ENCODE peak calls at places on chromosomes 1 and 21, in nine cellular contexts. One of them, this sample, is unnamed.
A peak's percentile ranks its signal among the peaks of the same experiment; 100 is the strongest.

GRCh38 chr1:13945856-13946255 is 245.9 kb downstream of the PRDM2 start:
- DNase-seq in NCI-H226: no peak
- DNase-seq in anterior cingulate cortex: no peak
- DNase-seq in endodermal cell: no peak
- DNase-seq in ascending aorta: no peak
- DNase-seq in A549: no peak
- DNase-seq in mammary epithelial cell: no peak
- DNase-seq in hypothalamus: no peak
- DNase-seq in naive thymus-derived CD8-positive, alpha-beta T cell: no peak
- DNase-seq in this sample: no peak

GRCh38 chr1:245860681-245861552 is 646.2 kb downstream of the SMYD3 start:
- DNase-seq in mammary epithelial cell: no peak
- DNase-seq in endodermal cell: no peak
- DNase-seq in naive thymus-derived CD8-positive, alpha-beta T cell: no peak
- DNase-seq in hypothalamus: no peak
- DNase-seq in NCI-H226: peak; percentile 28
- DNase-seq in anterior cingulate cortex: no peak
- DNase-seq in ascending aorta: no peak
- DNase-seq in A549: no peak
- DNase-seq in this sample: no peak

GRCh38 chr1:206685749-206686485 is 1.2 kb downstream of the MAPKAPK2 start:
- DNase-seq in mammary epithelial cell: peak; percentile 78
- DNase-seq in anterior cingulate cortex: peak; percentile 28
- DNase-seq in naive thymus-derived CD8-positive, alpha-beta T cell: peak; percentile 53
- DNase-seq in endodermal cell: peak; percentile 83
- DNase-seq in hypothalamus: peak; percentile 10
- DNase-seq in A549: peak; percentile 38
- DNase-seq in NCI-H226: peak; percentile 64
- DNase-seq in ascending aorta: peak; percentile 23
- DNase-seq in this sample: peak; percentile 70

GRCh38 chr21:45555557-45556301 is 13.5 kb upstream of the SLC19A1 start:
- DNase-seq in hypothalamus: no peak
- DNase-seq in ascending aorta: no peak
- DNase-seq in A549: peak; percentile 91
- DNase-seq in naive thymus-derived CD8-positive, alpha-beta T cell: peak; percentile 55
- DNase-seq in endodermal cell: peak; percentile 96
- DNase-seq in NCI-H226: peak; percentile 40
- DNase-seq in mammary epithelial cell: peak; percentile 56
- DNase-seq in anterior cingulate cortex: peak; percentile 53
- DNase-seq in this sample: peak; percentile 92

GRCh38 chr1:33612877-33613487 is 140.5 kb downstream of the ZSCAN20 start:
- DNase-seq in endodermal cell: peak; percentile 92
- DNase-seq in mammary epithelial cell: peak; percentile 46
- DNase-seq in NCI-H226: peak; percentile 24
- DNase-seq in ascending aorta: no peak
- DNase-seq in anterior cingulate cortex: peak; percentile 6
- DNase-seq in A549: peak; percentile 65
- DNase-seq in naive thymus-derived CD8-positive, alpha-beta T cell: no peak
- DNase-seq in hypothalamus: no peak
- DNase-seq in this sample: peak; percentile 62

GRCh38 chr1:157104598-157105293 is 5.1 kb upstream of the ETV3L start:
- DNase-seq in A549: peak; percentile 14
- DNase-seq in mammary epithelial cell: peak; percentile 37
- DNase-seq in anterior cingulate cortex: no peak
- DNase-seq in ascending aorta: no peak
- DNase-seq in endodermal cell: no peak
- DNase-seq in hypothalamus: no peak
- DNase-seq in NCI-H226: no peak
- DNase-seq in naive thymus-derived CD8-positive, alpha-beta T cell: no peak
- DNase-seq in this sample: no peak

GRCh38 chr1:183770816-183771128 is 34.1 kb upstream of the RGL1 start:
- DNase-seq in endodermal cell: no peak
- DNase-seq in ascending aorta: no peak
- DNase-seq in anterior cingulate cortex: no peak
- DNase-seq in naive thymus-derived CD8-positive, alpha-beta T cell: no peak
- DNase-seq in A549: no peak
- DNase-seq in hypothalamus: no peak
- DNase-seq in NCI-H226: no peak
- DNase-seq in mammary epithelial cell: no peak
- DNase-seq in this sample: no peak

GRCh38 chr21:37072239-37072987 is 458 bp downstream of the PIGP start:
- DNase-seq in NCI-H226: peak; percentile 88
- DNase-seq in endodermal cell: no peak
- DNase-seq in A549: no peak
- DNase-seq in ascending aorta: peak; percentile 27
- DNase-seq in anterior cingulate cortex: peak; percentile 96
- DNase-seq in naive thymus-derived CD8-positive, alpha-beta T cell: no peak
- DNase-seq in mammary epithelial cell: peak; percentile 71
- DNase-seq in hypothalamus: peak; percentile 92
- DNase-seq in this sample: peak; percentile 70

GRCh38 chr1:174451408-174451807 is 3.6 kb downstream of the GPR52 start:
- DNase-seq in mammary epithelial cell: no peak
- DNase-seq in naive thymus-derived CD8-positive, alpha-beta T cell: no peak
- DNase-seq in hypothalamus: no peak
- DNase-seq in A549: no peak
- DNase-seq in ascending aorta: no peak
- DNase-seq in anterior cingulate cortex: no peak
- DNase-seq in NCI-H226: no peak
- DNase-seq in endodermal cell: peak; percentile 51
- DNase-seq in this sample: no peak

GRCh38 chr1:25837253-25837875 is 17.6 kb downstream of the MTFR1L start:
- DNase-seq in naive thymus-derived CD8-positive, alpha-beta T cell: no peak
- DNase-seq in mammary epithelial cell: peak; percentile 22
- DNase-seq in anterior cingulate cortex: no peak
- DNase-seq in NCI-H226: no peak
- DNase-seq in A549: peak; percentile 14
- DNase-seq in ascending aorta: no peak
- DNase-seq in hypothalamus: no peak
- DNase-seq in endodermal cell: no peak
- DNase-seq in this sample: no peak

GRCh38 chr1:238658766-238659165 is 727.6 kb upstream of the CHRM3 start:
- DNase-seq in A549: no peak
- DNase-seq in mammary epithelial cell: no peak
- DNase-seq in naive thymus-derived CD8-positive, alpha-beta T cell: no peak
- DNase-seq in hypothalamus: no peak
- DNase-seq in anterior cingulate cortex: no peak
- DNase-seq in endodermal cell: no peak
- DNase-seq in ascending aorta: no peak
- DNase-seq in NCI-H226: peak; percentile 71
- DNase-seq in this sample: no peak

GRCh38 chr1:119326251-119326650 is 42.3 kb upstream of the HAO2 start:
- DNase-seq in hypothalamus: no peak
- DNase-seq in A549: no peak
- DNase-seq in naive thymus-derived CD8-positive, alpha-beta T cell: no peak
- DNase-seq in mammary epithelial cell: no peak
- DNase-seq in NCI-H226: no peak
- DNase-seq in ascending aorta: no peak
- DNase-seq in endodermal cell: peak; percentile 57
- DNase-seq in anterior cingulate cortex: no peak
- DNase-seq in this sample: no peak

GRCh38 chr1:223708651-223709268 is 3.6 kb upstream of the CAPN2 start:
- DNase-seq in anterior cingulate cortex: no peak
- DNase-seq in hypothalamus: no peak
- DNase-seq in ascending aorta: no peak
- DNase-seq in NCI-H226: no peak
- DNase-seq in naive thymus-derived CD8-positive, alpha-beta T cell: no peak
- DNase-seq in endodermal cell: peak; percentile 29
- DNase-seq in A549: no peak
- DNase-seq in mammary epithelial cell: no peak
- DNase-seq in this sample: no peak

GRCh38 chr1:210556475-210556874 is 227.8 kb downstream of the HHAT start:
- DNase-seq in mammary epithelial cell: no peak
- DNase-seq in A549: no peak
- DNase-seq in naive thymus-derived CD8-positive, alpha-beta T cell: no peak
- DNase-seq in hypothalamus: no peak
- DNase-seq in endodermal cell: no peak
- DNase-seq in NCI-H226: no peak
- DNase-seq in anterior cingulate cortex: no peak
- DNase-seq in ascending aorta: no peak
- DNase-seq in this sample: no peak

GRCh38 chr1:9606948-9607347 is 18.2 kb downstream of the TMEM201 start:
- DNase-seq in NCI-H226: no peak
- DNase-seq in ascending aorta: no peak
- DNase-seq in endodermal cell: no peak
- DNase-seq in hypothalamus: no peak
- DNase-seq in mammary epithelial cell: no peak
- DNase-seq in A549: no peak
- DNase-seq in naive thymus-derived CD8-positive, alpha-beta T cell: no peak
- DNase-seq in anterior cingulate cortex: peak; percentile 32
- DNase-seq in this sample: peak; percentile 52

GRCh38 chr1:174021611-174022079 is 512 bp downstream of the RC3H1 start:
- DNase-seq in hypothalamus: peak; percentile 47
- DNase-seq in anterior cingulate cortex: peak; percentile 79
- DNase-seq in NCI-H226: peak; percentile 20
- DNase-seq in ascending aorta: no peak
- DNase-seq in mammary epithelial cell: peak; percentile 56
- DNase-seq in naive thymus-derived CD8-positive, alpha-beta T cell: no peak
- DNase-seq in A549: peak; percentile 59
- DNase-seq in endodermal cell: peak; percentile 86
- DNase-seq in this sample: peak; percentile 22

GRCh38 chr1:184049291-184049690 is 2.2 kb upstream of the TSEN15 start:
- DNase-seq in anterior cingulate cortex: no peak
- DNase-seq in naive thymus-derived CD8-positive, alpha-beta T cell: no peak
- DNase-seq in ascending aorta: no peak
- DNase-seq in A549: no peak
- DNase-seq in NCI-H226: no peak
- DNase-seq in mammary epithelial cell: no peak
- DNase-seq in endodermal cell: no peak
- DNase-seq in hypothalamus: no peak
- DNase-seq in this sample: no peak

GRCh38 chr1:44628962-44629756 is 45.1 kb downstream of the TMEM53 start:
- DNase-seq in NCI-H226: peak; percentile 82
- DNase-seq in mammary epithelial cell: peak; percentile 84
- DNase-seq in hypothalamus: no peak
- DNase-seq in ascending aorta: no peak
- DNase-seq in anterior cingulate cortex: no peak
- DNase-seq in naive thymus-derived CD8-positive, alpha-beta T cell: no peak
- DNase-seq in endodermal cell: no peak
- DNase-seq in A549: peak; percentile 37
- DNase-seq in this sample: no peak

GRCh38 chr21:26388731-26389231 is 184.3 kb downstream of the CYYR1 start:
- DNase-seq in mammary epithelial cell: peak; percentile 70
- DNase-seq in naive thymus-derived CD8-positive, alpha-beta T cell: no peak
- DNase-seq in A549: peak; percentile 41
- DNase-seq in endodermal cell: no peak
- DNase-seq in NCI-H226: peak; percentile 61
- DNase-seq in ascending aorta: no peak
- DNase-seq in anterior cingulate cortex: no peak
- DNase-seq in hypothalamus: no peak
- DNase-seq in this sample: no peak

GRCh38 chr21:45251635-45252447 is 35.9 kb downstream of the POFUT2 start:
- DNase-seq in mammary epithelial cell: no peak
- DNase-seq in anterior cingulate cortex: no peak
- DNase-seq in NCI-H226: no peak
- DNase-seq in ascending aorta: no peak
- DNase-seq in hypothalamus: no peak
- DNase-seq in A549: no peak
- DNase-seq in endodermal cell: peak; percentile 30
- DNase-seq in naive thymus-derived CD8-positive, alpha-beta T cell: no peak
- DNase-seq in this sample: no peak

GRCh38 chr1:228101994-228102790 is 933 bp downstream of the C1orf35 start:
- DNase-seq in mammary epithelial cell: peak; percentile 35
- DNase-seq in hypothalamus: no peak
- DNase-seq in anterior cingulate cortex: no peak
- DNase-seq in endodermal cell: peak; percentile 89
- DNase-seq in naive thymus-derived CD8-positive, alpha-beta T cell: peak; percentile 58
- DNase-seq in A549: peak; percentile 55
- DNase-seq in NCI-H226: no peak
- DNase-seq in ascending aorta: no peak
- DNase-seq in this sample: peak; percentile 58

GRCh38 chr21:26072891-26073615 is 97.5 kb downstream of the APP start:
- DNase-seq in ascending aorta: no peak
- DNase-seq in mammary epithelial cell: peak; percentile 12
- DNase-seq in naive thymus-derived CD8-positive, alpha-beta T cell: no peak
- DNase-seq in NCI-H226: peak; percentile 49
- DNase-seq in anterior cingulate cortex: no peak
- DNase-seq in A549: no peak
- DNase-seq in endodermal cell: no peak
- DNase-seq in hypothalamus: no peak
- DNase-seq in this sample: no peak

GRCh38 chr21:36584980-36585940 is 105.3 kb upstream of the CLDN14 start:
- DNase-seq in NCI-H226: no peak
- DNase-seq in A549: peak; percentile 17
- DNase-seq in mammary epithelial cell: no peak
- DNase-seq in anterior cingulate cortex: no peak
- DNase-seq in hypothalamus: no peak
- DNase-seq in naive thymus-derived CD8-positive, alpha-beta T cell: peak; percentile 41
- DNase-seq in endodermal cell: no peak
- DNase-seq in ascending aorta: no peak
- DNase-seq in this sample: no peak

GRCh38 chr1:59072017-59072947 is 224.6 kb upstream of the FGGY start:
- DNase-seq in endodermal cell: peak; percentile 89
- DNase-seq in naive thymus-derived CD8-positive, alpha-beta T cell: no peak
- DNase-seq in mammary epithelial cell: no peak
- DNase-seq in A549: no peak
- DNase-seq in NCI-H226: no peak
- DNase-seq in ascending aorta: no peak
- DNase-seq in hypothalamus: no peak
- DNase-seq in anterior cingulate cortex: no peak
- DNase-seq in this sample: no peak